ENCODE peak calls at places on chromosomes 12 and 14, in five cellular contexts. H is neural progenitor cell, N is left lung, C is sigmoid colon, W is K562. P is an unnamed sample.

GRCh38 chr12:117528538-117528937 is 167.1 kb upstream of the NOS1 start:
- DNase-seq in H (no peak), N (no peak), C (no peak), W (no peak), P (no peak)

GRCh38 chr14:76778546-76779215 is 17.4 kb downstream of the VASH1 start:
- DNase-seq in H (no peak), N (peak; percentile 17), C (peak; percentile 50), W (no peak), P (no peak)

GRCh38 chr12:46187023-46187422 is 81.8 kb downstream of the SLC38A1 start:
- DNase-seq in H (no peak), N (peak; percentile 54), C (peak; percentile 75), W (no peak), P (peak; percentile 3)

GRCh38 chr12:112116232-112117060 is 7.9 kb upstream of the NAA25 start:
- DNase-seq in H (peak; percentile 92), N (peak; percentile 70), C (peak; percentile 70), W (peak; percentile 70), P (no peak)

GRCh38 chr14:40682131-40682913 is 924.4 kb upstream of the LRFN5 start:
- DNase-seq in H (no peak), N (no peak), C (no peak), W (no peak), P (no peak)

GRCh38 chr14:100279133-100279532 is 27.1 kb downstream of the SLC25A29 start:
- DNase-seq in H (no peak), N (no peak), C (no peak), W (no peak), P (no peak)

GRCh38 chr12:55933158-55933798 is 2.3 kb downstream of the DGKA start:
- DNase-seq in H (no peak), N (no peak), C (no peak), W (no peak), P (peak; percentile 88)

GRCh38 chr12:132144115-132145071 is at the start of the genes DDX51 and NOC4L:
- DNase-seq in H (peak; percentile 98), N (peak; percentile 92), C (peak; percentile 97), W (peak; percentile 91), P (peak; percentile 81)

GRCh38 chr12:68063900-68064590 is 74.8 kb downstream of the IFNG-AS1 start:
- DNase-seq in H (no peak), N (no peak), C (no peak), W (no peak), P (no peak)

GRCh38 chr12:51721281-51721940 is 127.1 kb downstream of the FIGNL2 start:
- DNase-seq in H (peak; percentile 65), N (peak; percentile 35), C (peak; percentile 70), W (no peak), P (no peak)

GRCh38 chr14:102182190-102182589 is 42.5 kb downstream of the WDR20 start:
- DNase-seq in H (no peak), N (no peak), C (no peak), W (no peak), P (no peak)

GRCh38 chr12:65894624-65895023 is 70.3 kb downstream of the HMGA2 start:
- DNase-seq in H (no peak), N (no peak), C (no peak), W (no peak), P (no peak)
- H3K27ac ChIP-seq in H (peak overlapping the region; percentile 99), N (no peak overlapping the region), C (no peak overlapping the region), W (no peak overlapping the region), P (peak overlapping the region; percentile 76)

DNA sequence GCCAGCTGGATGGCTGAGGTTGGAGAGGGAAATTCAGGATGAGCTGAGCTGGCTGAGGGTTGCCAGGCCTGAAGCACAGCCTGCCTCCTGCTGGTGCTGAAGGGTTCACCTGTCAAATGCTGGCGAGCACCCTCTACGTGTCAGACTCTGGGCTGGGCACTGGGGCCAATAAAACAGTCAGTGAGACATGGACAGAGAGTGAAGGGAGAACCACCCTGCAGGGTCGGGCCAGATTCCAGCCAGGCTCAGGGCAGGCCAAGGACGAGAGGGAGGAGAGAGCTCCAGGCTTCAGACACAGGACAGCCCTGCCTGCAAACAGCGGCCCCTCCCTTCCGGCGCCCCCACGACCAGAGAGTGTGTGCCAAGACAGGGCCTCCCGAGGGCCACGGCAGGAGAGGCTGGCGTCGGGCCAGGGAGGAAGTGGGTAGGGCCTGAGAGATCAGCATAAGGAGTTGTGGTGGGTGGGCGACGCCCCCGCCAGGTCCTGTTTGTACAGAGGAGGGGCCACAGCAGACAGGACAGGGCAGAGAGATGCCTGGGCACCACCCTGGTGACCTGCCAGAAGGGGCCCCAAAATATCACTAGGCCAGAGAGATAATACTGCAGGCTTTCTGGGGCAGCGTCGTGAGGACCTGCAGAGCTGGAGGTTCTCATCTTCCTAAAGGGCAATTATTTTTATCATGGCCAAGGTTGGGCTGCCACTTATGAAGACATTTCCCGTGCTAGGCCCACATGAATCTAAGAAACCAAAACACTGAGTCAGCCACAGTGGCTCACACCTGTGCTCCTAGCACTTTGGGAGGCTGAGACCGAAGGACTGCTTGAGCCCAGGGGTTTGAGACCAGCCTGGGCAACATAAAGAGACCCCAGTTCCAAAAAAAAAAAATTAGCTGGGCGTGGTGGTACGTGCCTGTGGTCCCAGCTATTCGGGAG is 73.1 kb upstream of the GPR68 start:
- DNase-seq in H (no peak), N (peak; percentile 80), C (peak; percentile 72), W (peak; percentile 23), P (no peak)
- H3K27ac ChIP-seq in H (no peak overlapping the region), N (peak overlapping the region; percentile 60), C (no peak overlapping the region), W (no peak overlapping the region), P (peak overlapping the region; percentile 57)

GRCh38 chr14:98192946-98193345 is 1079.1 kb downstream of the BCL11B start:
- DNase-seq in H (no peak), N (no peak), C (no peak), W (no peak), P (no peak)

GRCh38 chr14:98195256-98195655 is 1076.7 kb downstream of the BCL11B start:
- DNase-seq in H (no peak), N (no peak), C (no peak), W (no peak), P (no peak)

GRCh38 chr14:98198385-98198784 is 1073.6 kb downstream of the BCL11B start:
- DNase-seq in H (no peak), N (no peak), C (no peak), W (no peak), P (no peak)

GRCh38 chr14:98197933-98198332 is 1074.1 kb downstream of the BCL11B start:
- DNase-seq in H (no peak), N (no peak), C (no peak), W (no peak), P (no peak)

GRCh38 chr14:98194821-98195220 is 1077.2 kb downstream of the BCL11B start:
- DNase-seq in H (no peak), N (no peak), C (no peak), W (no peak), P (no peak)
- H3K27ac ChIP-seq in H (no peak overlapping the region), N (no peak overlapping the region), C (no peak overlapping the region), W (no peak overlapping the region), P (no peak overlapping the region)

DNA sequence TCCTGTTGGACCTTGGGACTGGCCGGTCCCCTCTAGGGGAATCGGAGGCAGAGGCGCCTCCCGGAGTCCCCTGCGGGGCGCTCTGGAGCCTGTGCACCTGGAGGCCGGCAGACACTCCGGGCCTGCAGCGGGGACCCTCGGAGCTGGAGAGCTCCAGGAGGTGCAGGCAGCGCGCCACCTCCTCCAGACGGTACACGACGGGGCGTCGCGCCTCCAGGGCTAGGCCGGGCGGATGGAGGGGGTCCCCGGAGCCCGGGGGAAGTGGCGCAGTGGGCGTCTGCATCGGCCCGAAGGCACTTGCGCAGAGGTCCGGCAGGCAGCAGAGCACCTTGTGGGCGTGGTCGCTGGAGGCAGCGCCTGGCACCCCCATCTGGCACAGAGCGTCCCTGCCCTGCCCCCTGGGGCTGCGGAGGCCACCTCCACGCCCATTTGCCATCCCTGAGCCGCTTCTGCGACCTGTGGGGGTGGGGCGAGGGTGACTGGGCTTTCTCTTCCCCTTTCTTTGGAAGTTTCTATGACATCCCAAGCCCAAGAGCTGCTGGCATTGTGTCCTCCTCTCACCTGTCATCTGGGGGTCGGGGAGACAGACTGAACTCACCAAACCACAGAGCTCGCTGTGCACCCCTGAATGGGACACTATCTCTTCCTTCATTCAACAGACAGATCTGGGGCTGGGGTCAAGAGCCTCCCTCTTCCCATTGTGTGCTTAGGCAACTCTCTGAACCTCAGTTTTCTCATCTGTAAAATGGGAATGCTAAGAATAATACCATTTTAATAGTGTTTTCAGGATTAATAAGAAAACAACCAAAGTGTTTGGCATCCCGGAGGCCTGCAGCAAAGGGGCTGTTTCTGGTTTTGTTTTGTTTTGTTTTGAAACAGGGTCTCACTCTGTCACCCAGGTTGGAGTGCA is 37.5 kb upstream of the CORO1C start:
- DNase-seq in H (peak; percentile 69), N (peak; percentile 60), C (peak; percentile 81), W (peak; percentile 41), P (no peak)
- H3K27ac ChIP-seq in H (no peak overlapping the region), N (no peak overlapping the region), C (peak overlapping the region; percentile 9), W (no peak overlapping the region), P (no peak overlapping the region)

GRCh38 chr12:116257213-116257612 is 20.3 kb downstream of the MED13L start:
- DNase-seq in H (no peak), N (no peak), C (no peak), W (no peak), P (no peak)
- H3K27ac ChIP-seq in H (no peak overlapping the region), N (no peak overlapping the region), C (peak overlapping the region; percentile 27), W (no peak overlapping the region), P (no peak overlapping the region)

GRCh38 chr12:12822886-12823285 is 9.7 kb downstream of the DDX47 start:
- DNase-seq in H (no peak), N (no peak), C (no peak), W (no peak), P (no peak)
- H3K27ac ChIP-seq in H (no peak overlapping the region), N (no peak overlapping the region), C (no peak overlapping the region), W (no peak overlapping the region), P (peak overlapping the region; percentile 71)

GRCh38 chr14:71107921-71108320 is 200.7 kb downstream of the PCNX1 start:
- DNase-seq in H (no peak), N (no peak), C (no peak), W (no peak), P (no peak)
- H3K27ac ChIP-seq in H (no peak overlapping the region), N (no peak overlapping the region), C (no peak overlapping the region), W (no peak overlapping the region), P (no peak overlapping the region)

DNA sequence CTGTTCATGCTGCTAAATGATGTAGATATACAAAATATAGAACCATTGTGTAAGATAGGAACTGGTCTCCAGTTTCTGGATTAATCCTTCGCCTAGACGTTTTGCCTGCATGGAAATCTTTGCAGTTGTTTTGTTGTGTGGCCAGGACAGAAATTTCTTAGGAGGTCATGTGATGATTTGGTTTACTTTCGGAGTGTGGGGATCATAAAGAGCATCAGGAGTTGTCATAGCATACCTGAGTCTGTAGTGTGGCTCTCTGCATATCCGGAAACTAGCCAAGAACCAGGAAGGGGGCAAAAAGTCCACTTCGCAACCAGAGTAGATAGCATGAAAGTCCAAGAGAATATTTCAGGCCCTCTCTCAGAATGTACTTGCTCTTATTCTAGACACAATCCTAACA is 3.1 kb downstream of the SAMD4A start:
- DNase-seq in H (no peak), N (no peak), C (no peak), W (no peak), P (no peak)
- H3K27ac ChIP-seq in H (no peak overlapping the region), N (no peak overlapping the region), C (peak overlapping the region; percentile 99), W (no peak overlapping the region), P (peak overlapping the region; percentile 89)

P was measured in epithelial cell of prostate.